ENCODE peak calls at places on chromosome 15, in five cellular contexts. W is lower lobe of right lung; B is right lobe of liver; T is psoas muscle; R is CD8-positive, alpha-beta memory T cell. F is an unnamed sample.

GRCh38 chr15:68310811-68311463 is 33.4 kb downstream of the FEM1B start:
- DNase-seq in W (no peak), B (no peak), R (no peak), T (no peak), F (peak; percentile 70)

GRCh38 chr15:78909791-78910228 is 35.0 kb downstream of the CTSH start:
- DNase-seq in W (no peak), R (peak; percentile 16), T (no peak), B (no peak), F (no peak)

GRCh38 chr15:67520976-67521769 is at the start of gene C15orf61:
- DNase-seq in W (peak; percentile 91), T (peak; percentile 92), R (peak; percentile 82), B (peak; percentile 91), F (peak; percentile 93)

GRCh38 chr15:85621096-85621495 is 173.6 kb downstream of the KLHL25 start:
- DNase-seq in W (no peak), R (no peak), B (no peak), T (no peak), F (no peak)

GRCh38 chr15:51398676-51399075 is 57.2 kb downstream of the GLDN start:
- DNase-seq in T (no peak), B (no peak), W (no peak), R (no peak), F (no peak)

GRCh38 chr15:38699633-38700230 is 135.1 kb upstream of the RASGRP1 start:
- DNase-seq in W (peak; percentile 53), R (peak; percentile 58), B (peak; percentile 31), T (peak; percentile 56), F (no peak)

GRCh38 chr15:68315495-68316007 is 38.0 kb downstream of the FEM1B start:
- DNase-seq in T (no peak), R (no peak), W (no peak), B (no peak), F (peak; percentile 56)

GRCh38 chr15:72781621-72782020 is 1.9 kb downstream of the ADPGK start:
- DNase-seq in W (no peak), R (no peak), B (no peak), T (no peak), F (no peak)

GRCh38 chr15:26767169-26767670 is 5.6 kb downstream of the GABRB3 start:
- DNase-seq in T (no peak), R (no peak), B (no peak), W (no peak), F (no peak)

GRCh38 chr15:85711590-85712192 is 83.0 kb downstream of the KLHL25 start:
- DNase-seq in T (no peak), B (no peak), R (no peak), W (no peak), F (no peak)

GRCh38 chr15:92226020-92226612 is 167.6 kb upstream of the ST8SIA2 start:
- DNase-seq in B (no peak), W (no peak), T (no peak), R (no peak), F (no peak)

GRCh38 chr15:99981839-99982658 is 248.8 kb upstream of the LYSMD4 start:
- DNase-seq in R (no peak), T (peak; percentile 18), B (no peak), W (no peak), F (peak; percentile 60)

GRCh38 chr15:76994001-76994400 is 925 bp upstream of the PSTPIP1 start:
- DNase-seq in B (peak; percentile 52), R (peak; percentile 52), T (no peak), W (peak; percentile 78), F (peak; percentile 73)

GRCh38 chr15:59689626-59690236 is 611 bp upstream of the BNIP2 start:
- DNase-seq in W (peak; percentile 96), B (peak; percentile 89), R (peak; percentile 55), T (peak; percentile 92), F (peak; percentile 93)

GRCh38 chr15:56233549-56233948 is 10.1 kb downstream of the RFX7 start:
- DNase-seq in T (no peak), B (no peak), W (no peak), R (no peak), F (no peak)

GRCh38 chr15:48001393-48002059 is 119.3 kb upstream of the SLC24A5 start:
- DNase-seq in R (no peak), W (no peak), B (no peak), T (no peak), F (no peak)

DNA sequence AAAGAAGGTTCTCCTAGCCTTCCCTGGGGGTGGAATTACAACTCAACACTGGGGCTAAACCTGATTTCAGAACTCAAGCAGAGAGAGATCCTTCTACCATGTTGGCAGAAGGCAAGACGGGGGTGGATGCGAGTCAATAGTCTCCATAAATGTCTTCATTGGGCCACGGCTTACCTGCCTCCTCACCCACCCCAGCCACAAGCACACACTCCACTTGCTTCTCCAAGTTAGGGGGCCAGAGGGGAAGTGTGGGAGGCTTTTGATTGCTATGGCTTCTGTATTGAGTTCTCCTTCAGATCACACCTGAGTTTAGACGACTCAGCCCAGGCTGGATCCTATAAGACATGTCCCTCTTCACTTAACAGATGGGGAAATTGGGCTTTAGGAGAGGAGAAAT is 178.9 kb downstream of the UACA start:
- DNase-seq in T (no peak), W (no peak), R (no peak), B (no peak), F (peak; percentile 2)
- H3K4me3 ChIP-seq in T (no peak overlapping the region), W (no peak overlapping the region), R (no peak overlapping the region), B (no peak overlapping the region), F (no peak overlapping the region)

DNA sequence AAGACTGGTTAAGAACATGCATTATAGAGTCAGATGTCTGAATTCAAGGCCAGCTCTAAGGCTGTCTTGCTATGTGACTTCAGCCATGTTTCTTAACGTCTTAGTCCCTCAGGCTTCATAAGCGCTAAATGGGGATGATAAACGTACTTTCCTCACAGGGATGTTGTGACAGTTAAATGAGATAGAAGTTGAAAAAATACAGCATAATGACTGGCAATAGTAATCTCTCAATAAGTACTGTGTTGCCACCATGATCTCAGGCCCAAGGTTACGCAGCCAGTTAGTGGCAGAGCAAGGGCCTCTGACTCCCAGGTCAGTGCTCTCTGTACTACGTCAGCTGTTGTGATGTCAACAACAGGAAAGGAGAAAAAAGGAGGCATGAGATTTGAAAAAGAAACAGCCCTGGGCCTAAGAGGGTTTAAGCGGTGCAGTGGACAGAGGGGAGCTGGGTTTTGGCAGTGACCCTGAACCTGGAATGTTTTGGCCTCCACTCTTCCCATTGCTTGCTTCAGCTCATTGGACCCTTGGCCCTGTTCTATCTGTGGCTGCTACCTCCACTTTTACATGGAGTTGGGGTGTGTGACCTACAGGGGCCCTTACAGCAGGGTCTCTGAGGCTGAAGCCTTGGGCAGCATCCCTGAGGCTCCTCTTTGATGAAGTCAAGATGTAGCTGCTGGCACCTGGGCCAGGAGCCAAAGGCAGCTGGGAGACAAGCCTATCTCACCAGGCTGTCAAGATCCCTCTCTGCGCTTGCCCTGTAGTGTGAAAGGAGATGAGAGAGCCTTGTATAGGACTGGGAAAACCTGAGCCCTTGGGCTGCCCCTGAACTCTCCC is 8.4 kb downstream of the DISP2 start:
- DNase-seq in W (no peak), R (no peak), B (no peak), T (no peak), F (no peak)
- H3K27ac ChIP-seq in W (no peak overlapping the region), R (no peak overlapping the region), B (peak overlapping the region; percentile 78), T (peak overlapping the region; percentile 81), F (no peak overlapping the region)

GRCh38 chr15:27956285-27956684 is 142.8 kb downstream of the OCA2 start:
- DNase-seq in T (no peak), W (no peak), B (no peak), R (no peak), F (no peak)

GRCh38 chr15:27958911-27959598 is 140.1 kb downstream of the OCA2 start:
- DNase-seq in B (no peak), W (no peak), T (no peak), R (no peak), F (no peak)

GRCh38 chr15:27949089-27949488 is 150.0 kb downstream of the OCA2 start:
- DNase-seq in B (no peak), R (no peak), T (no peak), W (no peak), F (no peak)

GRCh38 chr15:27951191-27951890 is 147.8 kb downstream of the OCA2 start:
- DNase-seq in T (no peak), W (no peak), B (no peak), R (no peak), F (no peak)

GRCh38 chr15:27955087-27955486 is 144.0 kb downstream of the OCA2 start:
- DNase-seq in B (no peak), R (no peak), W (no peak), T (no peak), F (no peak)
- H3K4me3 ChIP-seq in B (no peak overlapping the region), R (no peak overlapping the region), W (no peak overlapping the region), T (no peak overlapping the region), F (no peak overlapping the region)

DNA sequence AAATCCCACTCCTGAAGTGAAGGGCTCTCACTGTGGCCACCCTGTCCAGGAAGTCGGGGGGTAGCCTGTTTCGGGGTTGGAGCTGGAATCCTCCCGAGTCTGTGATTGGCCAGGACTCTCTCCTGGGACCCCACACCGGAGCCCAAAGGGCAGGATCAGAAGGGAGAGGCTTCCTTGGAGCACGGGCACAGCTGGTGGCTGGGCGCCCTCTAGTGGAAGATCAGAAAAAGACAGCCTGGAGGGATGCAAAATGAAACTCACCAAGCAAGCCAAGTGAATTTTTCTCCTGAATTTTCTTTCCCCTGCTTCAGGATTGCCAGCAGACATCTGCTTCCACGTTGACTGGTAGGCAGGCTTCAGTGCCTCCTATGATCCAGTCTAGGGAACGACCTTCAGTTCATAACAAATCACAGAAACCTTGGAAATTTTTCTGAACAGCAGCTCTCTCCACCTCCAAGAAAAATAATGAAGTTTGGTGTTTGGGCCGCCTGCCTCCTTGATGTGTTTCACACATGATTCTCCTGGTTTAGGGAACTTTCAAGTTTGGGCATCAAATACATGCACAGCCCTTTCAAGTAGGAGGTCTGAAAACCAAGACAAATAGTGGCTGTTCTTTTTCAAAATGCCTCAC is 224.7 kb downstream of the VPS13C start:
- DNase-seq in T (peak; percentile 80), B (peak; percentile 48), W (peak; percentile 62), R (peak; percentile 44), F (peak; percentile 67)
- H3K27ac ChIP-seq in T (no peak overlapping the region), B (no peak overlapping the region), W (no peak overlapping the region), R (no peak overlapping the region), F (no peak overlapping the region)

DNA sequence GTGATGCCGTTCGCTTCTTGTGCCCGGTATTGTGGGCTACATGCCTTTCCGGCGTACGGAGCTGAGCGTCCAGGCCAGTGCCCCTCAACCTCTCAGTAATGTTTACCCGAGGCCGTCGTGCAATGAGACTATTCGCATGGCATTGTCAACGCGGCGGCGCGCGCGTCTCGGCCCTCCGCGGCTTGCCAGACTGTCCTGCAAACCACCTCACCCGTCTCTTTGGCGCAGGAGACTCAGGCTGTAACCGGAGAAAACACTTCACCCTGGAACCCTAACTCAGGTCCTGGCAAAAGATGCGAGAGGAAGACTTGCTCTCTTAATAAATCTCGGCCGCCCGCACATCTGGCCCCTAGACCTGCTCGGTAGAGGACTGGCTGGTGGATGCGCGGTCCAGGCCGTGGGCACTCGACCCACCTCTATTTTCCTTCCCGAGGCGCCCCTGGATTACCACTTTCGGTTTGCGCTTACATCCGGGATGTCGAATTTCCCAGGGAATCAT is 71.6 kb upstream of the POLG start:
- DNase-seq in B (no peak), W (no peak), R (no peak), T (no peak), F (no peak)
- H3K4me3 ChIP-seq in B (no peak overlapping the region), W (peak overlapping the region; percentile 18), R (no peak overlapping the region), T (peak overlapping the region; percentile 29), F (no peak overlapping the region)

F was measured in aorta.